ENCODE peak calls at places on chromosomes 11 and 22, in ten cellular contexts. W is PC-9, H is stomach, Y is kidney, P is fibroblast of mammary gland, F is mucosa of descending colon, L is GM12865, Z is fibroblast of the aortic adventitia, M is HL-60, V is brain microvascular endothelial cell. R is an unnamed sample.

GRCh38 chr22:33524511-33525270 is 395.6 kb downstream of the LARGE1 start:
- DNase-seq in H (no peak), F (no peak), V (no peak), Z (no peak), M (no peak), Y (no peak), W (no peak), P (no peak), L (no peak), R (no peak)

GRCh38 chr11:117366183-117366582 is 38.5 kb downstream of the CEP164 start:
- DNase-seq in H (no peak), L (no peak), Y (no peak), M (no peak), F (no peak), Z (no peak), V (no peak), W (no peak), P (no peak), R (no peak)

GRCh38 chr11:94853836-94854235 is 85.7 kb downstream of the AMOTL1 start:
- DNase-seq in L (no peak), M (no peak), F (no peak), Y (no peak), H (no peak), Z (no peak), W (no peak), V (no peak), P (no peak), R (no peak)

GRCh38 chr11:8291421-8292350 is 28.0 kb upstream of the LMO1 start:
- DNase-seq in F (no peak), Z (no peak), V (no peak), L (no peak), P (no peak), H (no peak), W (no peak), M (no peak), Y (no peak), R (no peak)

GRCh38 chr11:134759314-134759713 is 347.3 kb upstream of the B3GAT1 start:
- DNase-seq in Y (no peak), P (no peak), F (no peak), V (no peak), Z (no peak), L (no peak), M (no peak), W (no peak), H (no peak), R (no peak)

GRCh38 chr11:35526370-35526792 is 965 bp upstream of the PAMR1 start:
- DNase-seq in W (no peak), V (peak; percentile 73), H (no peak), Y (no peak), M (no peak), F (no peak), Z (peak; percentile 60), L (no peak), P (peak; percentile 79), R (no peak)

GRCh38 chr22:32364210-32364609 is 6.5 kb downstream of the RFPL3 start:
- DNase-seq in L (no peak), Z (no peak), V (no peak), M (no peak), F (no peak), H (no peak), W (no peak), P (no peak), Y (no peak), R (no peak)

GRCh38 chr22:20582520-20583361 is 75.3 kb downstream of the MED15 start:
- DNase-seq in M (no peak), W (no peak), Y (no peak), H (no peak), L (no peak), Z (no peak), F (no peak), V (no peak), P (no peak), R (no peak)

GRCh38 chr11:107359701-107360100 is 97.9 kb downstream of the CWF19L2 start:
- DNase-seq in L (no peak), Z (no peak), Y (no peak), V (peak; percentile 0), P (peak; percentile 7), F (no peak), W (no peak), H (no peak), M (no peak), R (no peak)

DNA sequence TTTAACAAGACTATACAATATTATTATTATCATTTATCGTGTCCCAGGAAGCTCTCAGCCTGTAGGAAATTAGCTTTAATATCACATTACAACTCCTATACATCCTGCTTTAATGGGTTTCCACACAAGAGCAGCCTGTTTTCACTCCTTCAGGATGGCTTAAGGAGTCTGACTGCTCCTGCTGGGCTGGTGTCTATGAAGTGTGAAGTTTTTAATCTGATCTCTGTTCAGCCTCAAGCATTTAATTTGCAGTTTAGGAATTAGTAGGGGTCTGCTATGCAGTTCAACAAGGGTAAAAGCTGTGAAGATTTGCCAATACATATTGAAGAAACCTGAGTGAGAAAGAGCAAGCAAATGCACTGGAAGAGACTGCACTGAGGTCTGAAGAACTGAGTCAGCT is 653.4 kb upstream of the LRRC4C start:
- DNase-seq in W (no peak), F (no peak), L (no peak), V (no peak), M (no peak), H (no peak), Z (no peak), P (no peak), Y (no peak), R (no peak)
- H3K4me3 ChIP-seq in W (no peak overlapping the region), F (no peak overlapping the region), L (no peak overlapping the region), V (no peak overlapping the region), M (no peak overlapping the region), H (no peak overlapping the region), Z (no peak overlapping the region), P (no peak overlapping the region), Y (no peak overlapping the region), R (no peak overlapping the region)

DNA sequence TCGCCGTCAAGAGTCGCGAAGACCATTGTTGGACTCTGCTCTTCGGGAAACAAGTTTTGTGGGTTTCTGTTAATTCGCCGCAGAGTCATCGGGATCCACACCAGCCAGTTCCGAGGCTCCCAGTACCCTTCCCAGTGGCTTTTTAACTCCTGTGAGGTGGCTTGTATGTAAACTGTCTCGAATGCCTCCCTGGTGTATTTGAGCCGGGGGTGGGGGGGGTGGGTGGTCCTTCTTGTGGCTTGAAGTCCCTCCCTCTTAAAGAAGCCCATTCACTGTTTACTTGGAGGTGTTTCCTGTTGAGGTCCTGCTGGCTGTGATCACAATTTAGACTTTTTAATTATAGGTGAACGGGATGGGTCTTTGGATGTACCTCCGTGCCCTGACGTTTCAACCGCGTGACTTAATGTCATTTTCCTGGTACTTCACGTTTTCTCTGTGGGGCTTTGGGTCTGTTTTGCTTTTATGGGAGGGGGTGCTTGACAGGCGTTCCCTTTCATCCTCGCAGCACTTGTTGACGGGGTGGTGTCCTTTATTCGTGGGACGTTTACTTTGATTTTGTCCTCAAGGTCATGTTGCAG is 821 bp downstream of the PPP6R3 start:
- DNase-seq in M (no peak), Y (no peak), H (no peak), Z (no peak), L (peak; percentile 45), W (peak; percentile 37), P (no peak), F (peak; percentile 40), V (no peak), R (no peak)
- TF ChIP-seq CTCF in M (no peak), Y (no peak), H (no peak), Z (no peak), L (no peak), W (no peak), P (no peak), F (no peak), V (no peak), R (no peak)

GRCh38 chr11:60902625-60903024 is 3.8 kb downstream of the PRPF19 start:
- DNase-seq in V (no peak), M (no peak), F (no peak), W (no peak), P (no peak), Z (no peak), Y (no peak), L (no peak), H (no peak), R (no peak)

GRCh38 chr11:60906132-60906972 is at the start of gene PRPF19:
- DNase-seq in V (peak; percentile 95), Y (peak; percentile 98), H (peak; percentile 98), L (peak; percentile 98), W (peak; percentile 94), Z (peak; percentile 93), M (peak; percentile 98), P (peak; percentile 92), F (peak; percentile 100), R (peak; percentile 92)

GRCh38 chr11:60905551-60906113 is 753 bp downstream of the PRPF19 start:
- DNase-seq in P (peak; percentile 87), H (no peak), M (no peak), V (no peak), Z (peak; percentile 62), L (no peak), Y (no peak), F (no peak), W (peak; percentile 71), R (no peak)

GRCh38 chr11:60908803-60909202 is 2.4 kb upstream of the PRPF19 start:
- DNase-seq in H (no peak), M (no peak), P (no peak), Y (no peak), F (no peak), L (no peak), Z (no peak), V (no peak), W (no peak), R (no peak)

GRCh38 chr11:60905047-60905446 is 1.3 kb downstream of the PRPF19 start:
- DNase-seq in M (no peak), Y (no peak), F (no peak), V (no peak), L (no peak), P (no peak), Z (no peak), H (no peak), W (no peak), R (no peak)
- H3K4me3 ChIP-seq in M (peak overlapping the region; percentile 72), Y (peak overlapping the region; percentile 96), F (no peak overlapping the region), V (peak overlapping the region; percentile 83), L (peak overlapping the region; percentile 74), P (peak overlapping the region; percentile 75), Z (peak overlapping the region; percentile 95), H (peak overlapping the region; percentile 72), W (peak overlapping the region; percentile 90), R (peak overlapping the region; percentile 87)

GRCh38 chr11:29333993-29334780 is 682.6 kb downstream of the KCNA4 start:
- DNase-seq in V (peak; percentile 65), Y (no peak), P (peak; percentile 57), H (no peak), Z (peak; percentile 84), W (no peak), F (no peak), M (no peak), L (peak; percentile 57), R (no peak)
- TF ChIP-seq CTCF in V (peak; percentile 46), Y (peak; percentile 31), P (peak; percentile 43), H (no peak), Z (peak; percentile 35), W (peak; percentile 74), F (no peak), M (no peak), L (peak; percentile 27), R (peak; percentile 16)

GRCh38 chr11:70314730-70315129 is 44.2 kb downstream of the PPFIA1 start:
- DNase-seq in H (no peak), V (no peak), Y (no peak), L (peak; percentile 61), Z (no peak), P (no peak), F (no peak), W (no peak), M (peak; percentile 86), R (no peak)
- H3K4me3 ChIP-seq in H (no peak overlapping the region), V (no peak overlapping the region), Y (no peak overlapping the region), L (no peak overlapping the region), Z (no peak overlapping the region), P (no peak overlapping the region), F (no peak overlapping the region), W (no peak overlapping the region), M (peak overlapping the region; percentile 53), R (no peak overlapping the region)

R was measured in GM12864.